ENCODE peak calls at places on chromosomes 1 and 21, in nine cellular contexts. One of them, this sample, is unnamed.

GRCh38 chr1:24896596-24897262 is 33.3 kb downstream of the RUNX3 start:
- DNase-seq in activated CD4-positive, alpha-beta T cell treated with anti-CD3 and anti-CD28 coated beads, Interleukin-2, amount 10 ng/mL, durations not matched to agents 24 days and 14 days: no peak
- DNase-seq in cardiac fibroblast: no peak
- DNase-seq in keratinocyte: no peak
- DNase-seq in activated T-cell treated with anti-CD3 and anti-CD28 coated beads for 1 hour: no peak
- DNase-seq in stomach: peak
- DNase-seq in hepatic stellate cell: no peak
- DNase-seq in brain microvascular endothelial cell: no peak
- DNase-seq in kidney epithelial cell: no peak
- DNase-seq in this sample: no peak

GRCh38 chr1:184191181-184191601 is 139.7 kb downstream of the TSEN15 start:
- DNase-seq in cardiac fibroblast: peak
- DNase-seq in hepatic stellate cell: peak
- DNase-seq in kidney epithelial cell: no peak
- DNase-seq in stomach: no peak
- DNase-seq in activated T-cell treated with anti-CD3 and anti-CD28 coated beads for 1 hour: no peak
- DNase-seq in brain microvascular endothelial cell: peak
- DNase-seq in keratinocyte: no peak
- DNase-seq in activated CD4-positive, alpha-beta T cell treated with anti-CD3 and anti-CD28 coated beads, Interleukin-2, amount 10 ng/mL, durations not matched to agents 24 days and 14 days: no peak
- DNase-seq in this sample: peak

GRCh38 chr1:156663178-156663577 is 14.0 kb downstream of the NES start:
- DNase-seq in kidney epithelial cell: no peak
- DNase-seq in stomach: no peak
- DNase-seq in keratinocyte: no peak
- DNase-seq in activated CD4-positive, alpha-beta T cell treated with anti-CD3 and anti-CD28 coated beads, Interleukin-2, amount 10 ng/mL, durations not matched to agents 24 days and 14 days: no peak
- DNase-seq in cardiac fibroblast: peak
- DNase-seq in hepatic stellate cell: no peak
- DNase-seq in brain microvascular endothelial cell: no peak
- DNase-seq in activated T-cell treated with anti-CD3 and anti-CD28 coated beads for 1 hour: no peak
- DNase-seq in this sample: no peak

GRCh38 chr21:28016571-28016970 is 976.1 kb downstream of the LTN1 start:
- DNase-seq in stomach: no peak
- DNase-seq in cardiac fibroblast: peak
- DNase-seq in keratinocyte: no peak
- DNase-seq in activated CD4-positive, alpha-beta T cell treated with anti-CD3 and anti-CD28 coated beads, Interleukin-2, amount 10 ng/mL, durations not matched to agents 24 days and 14 days: no peak
- DNase-seq in hepatic stellate cell: no peak
- DNase-seq in brain microvascular endothelial cell: no peak
- DNase-seq in activated T-cell treated with anti-CD3 and anti-CD28 coated beads for 1 hour: no peak
- DNase-seq in kidney epithelial cell: no peak
- DNase-seq in this sample: peak

GRCh38 chr1:55374801-55375616 is 159.8 kb upstream of the USP24 start:
- DNase-seq in keratinocyte: no peak
- DNase-seq in kidney epithelial cell: no peak
- DNase-seq in brain microvascular endothelial cell: no peak
- DNase-seq in stomach: no peak
- DNase-seq in activated T-cell treated with anti-CD3 and anti-CD28 coated beads for 1 hour: no peak
- DNase-seq in hepatic stellate cell: no peak
- DNase-seq in activated CD4-positive, alpha-beta T cell treated with anti-CD3 and anti-CD28 coated beads, Interleukin-2, amount 10 ng/mL, durations not matched to agents 24 days and 14 days: peak
- DNase-seq in cardiac fibroblast: peak
- DNase-seq in this sample: peak

GRCh38 chr1:113677250-113678158 is 81.8 kb downstream of the PHTF1 start:
- DNase-seq in cardiac fibroblast: peak
- DNase-seq in brain microvascular endothelial cell: peak
- DNase-seq in activated CD4-positive, alpha-beta T cell treated with anti-CD3 and anti-CD28 coated beads, Interleukin-2, amount 10 ng/mL, durations not matched to agents 24 days and 14 days: peak
- DNase-seq in stomach: no peak
- DNase-seq in activated T-cell treated with anti-CD3 and anti-CD28 coated beads for 1 hour: no peak
- DNase-seq in kidney epithelial cell: no peak
- DNase-seq in hepatic stellate cell: peak
- DNase-seq in keratinocyte: no peak
- DNase-seq in this sample: peak

GRCh38 chr1:183163311-183163710 is 22.8 kb upstream of the LAMC2 start:
- DNase-seq in keratinocyte: peak
- DNase-seq in stomach: no peak
- DNase-seq in hepatic stellate cell: peak
- DNase-seq in activated T-cell treated with anti-CD3 and anti-CD28 coated beads for 1 hour: no peak
- DNase-seq in kidney epithelial cell: peak
- DNase-seq in activated CD4-positive, alpha-beta T cell treated with anti-CD3 and anti-CD28 coated beads, Interleukin-2, amount 10 ng/mL, durations not matched to agents 24 days and 14 days: no peak
- DNase-seq in brain microvascular endothelial cell: peak
- DNase-seq in cardiac fibroblast: no peak
- DNase-seq in this sample: peak

GRCh38 chr1:75615664-75616435 is 4.9 kb upstream of the SLC44A5 start:
- DNase-seq in cardiac fibroblast: peak
- DNase-seq in kidney epithelial cell: no peak
- DNase-seq in stomach: peak
- DNase-seq in keratinocyte: no peak
- DNase-seq in hepatic stellate cell: peak
- DNase-seq in brain microvascular endothelial cell: no peak
- DNase-seq in activated T-cell treated with anti-CD3 and anti-CD28 coated beads for 1 hour: no peak
- DNase-seq in activated CD4-positive, alpha-beta T cell treated with anti-CD3 and anti-CD28 coated beads, Interleukin-2, amount 10 ng/mL, durations not matched to agents 24 days and 14 days: peak
- DNase-seq in this sample: peak

GRCh38 chr1:246155923-246156322 is 351.2 kb downstream of the SMYD3 start:
- DNase-seq in brain microvascular endothelial cell: no peak
- DNase-seq in stomach: no peak
- DNase-seq in kidney epithelial cell: no peak
- DNase-seq in activated CD4-positive, alpha-beta T cell treated with anti-CD3 and anti-CD28 coated beads, Interleukin-2, amount 10 ng/mL, durations not matched to agents 24 days and 14 days: no peak
- DNase-seq in activated T-cell treated with anti-CD3 and anti-CD28 coated beads for 1 hour: no peak
- DNase-seq in hepatic stellate cell: peak
- DNase-seq in keratinocyte: no peak
- DNase-seq in cardiac fibroblast: peak
- DNase-seq in this sample: peak

GRCh38 chr1:241716915-241717651 is 65.0 kb downstream of the WDR64 start:
- DNase-seq in kidney epithelial cell: no peak
- DNase-seq in brain microvascular endothelial cell: no peak
- DNase-seq in hepatic stellate cell: no peak
- DNase-seq in activated T-cell treated with anti-CD3 and anti-CD28 coated beads for 1 hour: no peak
- DNase-seq in stomach: no peak
- DNase-seq in activated CD4-positive, alpha-beta T cell treated with anti-CD3 and anti-CD28 coated beads, Interleukin-2, amount 10 ng/mL, durations not matched to agents 24 days and 14 days: no peak
- DNase-seq in keratinocyte: no peak
- DNase-seq in cardiac fibroblast: no peak
- DNase-seq in this sample: no peak

GRCh38 chr1:8047112-8047511 is 21.0 kb upstream of the ERRFI1 start:
- DNase-seq in stomach: no peak
- DNase-seq in brain microvascular endothelial cell: no peak
- DNase-seq in keratinocyte: no peak
- DNase-seq in activated CD4-positive, alpha-beta T cell treated with anti-CD3 and anti-CD28 coated beads, Interleukin-2, amount 10 ng/mL, durations not matched to agents 24 days and 14 days: no peak
- DNase-seq in hepatic stellate cell: no peak
- DNase-seq in kidney epithelial cell: no peak
- DNase-seq in cardiac fibroblast: peak
- DNase-seq in activated T-cell treated with anti-CD3 and anti-CD28 coated beads for 1 hour: no peak
- DNase-seq in this sample: no peak

GRCh38 chr1:229557214-229557850 is 1.2 kb downstream of the ABCB10 start:
- DNase-seq in activated T-cell treated with anti-CD3 and anti-CD28 coated beads for 1 hour: no peak
- DNase-seq in keratinocyte: no peak
- DNase-seq in stomach: no peak
- DNase-seq in kidney epithelial cell: no peak
- DNase-seq in activated CD4-positive, alpha-beta T cell treated with anti-CD3 and anti-CD28 coated beads, Interleukin-2, amount 10 ng/mL, durations not matched to agents 24 days and 14 days: peak
- DNase-seq in brain microvascular endothelial cell: no peak
- DNase-seq in hepatic stellate cell: peak
- DNase-seq in cardiac fibroblast: peak
- DNase-seq in this sample: peak

GRCh38 chr1:83058327-83058726 is 940.6 kb downstream of the TTLL7 start:
- DNase-seq in keratinocyte: no peak
- DNase-seq in activated T-cell treated with anti-CD3 and anti-CD28 coated beads for 1 hour: no peak
- DNase-seq in activated CD4-positive, alpha-beta T cell treated with anti-CD3 and anti-CD28 coated beads, Interleukin-2, amount 10 ng/mL, durations not matched to agents 24 days and 14 days: no peak
- DNase-seq in kidney epithelial cell: no peak
- DNase-seq in hepatic stellate cell: no peak
- DNase-seq in cardiac fibroblast: no peak
- DNase-seq in stomach: no peak
- DNase-seq in brain microvascular endothelial cell: no peak
- DNase-seq in this sample: no peak

GRCh38 chr21:44764319-44765230 is 37.0 kb downstream of the UBE2G2 start:
- DNase-seq in brain microvascular endothelial cell: no peak
- DNase-seq in cardiac fibroblast: no peak
- DNase-seq in activated T-cell treated with anti-CD3 and anti-CD28 coated beads for 1 hour: no peak
- DNase-seq in stomach: no peak
- DNase-seq in kidney epithelial cell: no peak
- DNase-seq in activated CD4-positive, alpha-beta T cell treated with anti-CD3 and anti-CD28 coated beads, Interleukin-2, amount 10 ng/mL, durations not matched to agents 24 days and 14 days: no peak
- DNase-seq in keratinocyte: no peak
- DNase-seq in hepatic stellate cell: no peak
- DNase-seq in this sample: peak

GRCh38 chr1:162704673-162705424 is 72.6 kb downstream of the DDR2 start:
- DNase-seq in hepatic stellate cell: no peak
- DNase-seq in cardiac fibroblast: no peak
- DNase-seq in brain microvascular endothelial cell: no peak
- DNase-seq in keratinocyte: no peak
- DNase-seq in stomach: no peak
- DNase-seq in kidney epithelial cell: no peak
- DNase-seq in activated T-cell treated with anti-CD3 and anti-CD28 coated beads for 1 hour: no peak
- DNase-seq in activated CD4-positive, alpha-beta T cell treated with anti-CD3 and anti-CD28 coated beads, Interleukin-2, amount 10 ng/mL, durations not matched to agents 24 days and 14 days: no peak
- DNase-seq in this sample: no peak

GRCh38 chr1:162670928-162671663 is 38.8 kb downstream of the DDR2 start:
- DNase-seq in keratinocyte: no peak
- DNase-seq in brain microvascular endothelial cell: peak
- DNase-seq in hepatic stellate cell: peak
- DNase-seq in activated CD4-positive, alpha-beta T cell treated with anti-CD3 and anti-CD28 coated beads, Interleukin-2, amount 10 ng/mL, durations not matched to agents 24 days and 14 days: no peak
- DNase-seq in kidney epithelial cell: no peak
- DNase-seq in stomach: no peak
- DNase-seq in cardiac fibroblast: peak
- DNase-seq in activated T-cell treated with anti-CD3 and anti-CD28 coated beads for 1 hour: no peak
- DNase-seq in this sample: peak

GRCh38 chr1:162663589-162664030 is 31.3 kb downstream of the DDR2 start:
- DNase-seq in stomach: no peak
- DNase-seq in brain microvascular endothelial cell: peak
- DNase-seq in kidney epithelial cell: no peak
- DNase-seq in cardiac fibroblast: peak
- DNase-seq in activated T-cell treated with anti-CD3 and anti-CD28 coated beads for 1 hour: no peak
- DNase-seq in keratinocyte: no peak
- DNase-seq in hepatic stellate cell: peak
- DNase-seq in activated CD4-positive, alpha-beta T cell treated with anti-CD3 and anti-CD28 coated beads, Interleukin-2, amount 10 ng/mL, durations not matched to agents 24 days and 14 days: no peak
- DNase-seq in this sample: peak

GRCh38 chr1:90114521-90115141 is 119.7 kb downstream of the ZNF326 start:
- DNase-seq in brain microvascular endothelial cell: peak
- DNase-seq in hepatic stellate cell: peak
- DNase-seq in activated T-cell treated with anti-CD3 and anti-CD28 coated beads for 1 hour: no peak
- DNase-seq in keratinocyte: peak
- DNase-seq in kidney epithelial cell: peak
- DNase-seq in stomach: no peak
- DNase-seq in cardiac fibroblast: peak
- DNase-seq in activated CD4-positive, alpha-beta T cell treated with anti-CD3 and anti-CD28 coated beads, Interleukin-2, amount 10 ng/mL, durations not matched to agents 24 days and 14 days: no peak
- DNase-seq in this sample: peak

GRCh38 chr1:97123717-97124446 is 402.3 kb downstream of the PTBP2 start:
- DNase-seq in activated T-cell treated with anti-CD3 and anti-CD28 coated beads for 1 hour: no peak
- DNase-seq in keratinocyte: no peak
- DNase-seq in cardiac fibroblast: peak
- DNase-seq in activated CD4-positive, alpha-beta T cell treated with anti-CD3 and anti-CD28 coated beads, Interleukin-2, amount 10 ng/mL, durations not matched to agents 24 days and 14 days: no peak
- DNase-seq in brain microvascular endothelial cell: no peak
- DNase-seq in stomach: no peak
- DNase-seq in hepatic stellate cell: no peak
- DNase-seq in kidney epithelial cell: no peak
- DNase-seq in this sample: peak

GRCh38 chr1:14855824-14856223 is 257.3 kb downstream of the KAZN start:
- DNase-seq in stomach: no peak
- DNase-seq in activated T-cell treated with anti-CD3 and anti-CD28 coated beads for 1 hour: no peak
- DNase-seq in brain microvascular endothelial cell: no peak
- DNase-seq in cardiac fibroblast: no peak
- DNase-seq in hepatic stellate cell: no peak
- DNase-seq in activated CD4-positive, alpha-beta T cell treated with anti-CD3 and anti-CD28 coated beads, Interleukin-2, amount 10 ng/mL, durations not matched to agents 24 days and 14 days: no peak
- DNase-seq in keratinocyte: no peak
- DNase-seq in kidney epithelial cell: no peak
- DNase-seq in this sample: no peak

GRCh38 chr1:23930861-23931471 is 17.8 kb upstream of the CNR2 start:
- DNase-seq in stomach: peak
- DNase-seq in activated CD4-positive, alpha-beta T cell treated with anti-CD3 and anti-CD28 coated beads, Interleukin-2, amount 10 ng/mL, durations not matched to agents 24 days and 14 days: no peak
- DNase-seq in hepatic stellate cell: peak
- DNase-seq in cardiac fibroblast: peak
- DNase-seq in activated T-cell treated with anti-CD3 and anti-CD28 coated beads for 1 hour: no peak
- DNase-seq in kidney epithelial cell: peak
- DNase-seq in brain microvascular endothelial cell: peak
- DNase-seq in keratinocyte: no peak
- DNase-seq in this sample: peak

GRCh38 chr1:154609398-154610380 is 1.7 kb upstream of the ADAR start:
- DNase-seq in keratinocyte: peak
- DNase-seq in activated CD4-positive, alpha-beta T cell treated with anti-CD3 and anti-CD28 coated beads, Interleukin-2, amount 10 ng/mL, durations not matched to agents 24 days and 14 days: peak
- DNase-seq in activated T-cell treated with anti-CD3 and anti-CD28 coated beads for 1 hour: peak
- DNase-seq in brain microvascular endothelial cell: no peak
- DNase-seq in kidney epithelial cell: no peak
- DNase-seq in hepatic stellate cell: no peak
- DNase-seq in stomach: no peak
- DNase-seq in cardiac fibroblast: peak
- DNase-seq in this sample: no peak

GRCh38 chr1:227396539-227397355 is 78.5 kb upstream of the CDC42BPA start:
- DNase-seq in activated T-cell treated with anti-CD3 and anti-CD28 coated beads for 1 hour: no peak
- DNase-seq in hepatic stellate cell: no peak
- DNase-seq in keratinocyte: no peak
- DNase-seq in cardiac fibroblast: peak
- DNase-seq in brain microvascular endothelial cell: no peak
- DNase-seq in stomach: no peak
- DNase-seq in activated CD4-positive, alpha-beta T cell treated with anti-CD3 and anti-CD28 coated beads, Interleukin-2, amount 10 ng/mL, durations not matched to agents 24 days and 14 days: no peak
- DNase-seq in kidney epithelial cell: no peak
- DNase-seq in this sample: no peak

GRCh38 chr1:39159224-39160036 is 45.1 kb upstream of the MACF1 start:
- DNase-seq in cardiac fibroblast: peak
- DNase-seq in brain microvascular endothelial cell: no peak
- DNase-seq in activated T-cell treated with anti-CD3 and anti-CD28 coated beads for 1 hour: no peak
- DNase-seq in activated CD4-positive, alpha-beta T cell treated with anti-CD3 and anti-CD28 coated beads, Interleukin-2, amount 10 ng/mL, durations not matched to agents 24 days and 14 days: no peak
- DNase-seq in hepatic stellate cell: no peak
- DNase-seq in kidney epithelial cell: peak
- DNase-seq in keratinocyte: peak
- DNase-seq in stomach: peak
- DNase-seq in this sample: peak

GRCh38 chr1:178682886-178683285 is 42.2 kb upstream of the RALGPS2 start:
- DNase-seq in kidney epithelial cell: no peak
- DNase-seq in activated CD4-positive, alpha-beta T cell treated with anti-CD3 and anti-CD28 coated beads, Interleukin-2, amount 10 ng/mL, durations not matched to agents 24 days and 14 days: no peak
- DNase-seq in keratinocyte: no peak
- DNase-seq in activated T-cell treated with anti-CD3 and anti-CD28 coated beads for 1 hour: no peak
- DNase-seq in brain microvascular endothelial cell: no peak
- DNase-seq in cardiac fibroblast: peak
- DNase-seq in hepatic stellate cell: no peak
- DNase-seq in stomach: no peak
- DNase-seq in this sample: no peak

GRCh38 chr1:15212216-15212988 is 34.6 kb upstream of the FHAD1 start:
- DNase-seq in stomach: peak
- DNase-seq in keratinocyte: no peak
- DNase-seq in brain microvascular endothelial cell: no peak
- DNase-seq in hepatic stellate cell: no peak
- DNase-seq in cardiac fibroblast: no peak
- DNase-seq in activated T-cell treated with anti-CD3 and anti-CD28 coated beads for 1 hour: no peak
- DNase-seq in kidney epithelial cell: no peak
- DNase-seq in activated CD4-positive, alpha-beta T cell treated with anti-CD3 and anti-CD28 coated beads, Interleukin-2, amount 10 ng/mL, durations not matched to agents 24 days and 14 days: no peak
- DNase-seq in this sample: no peak

GRCh38 chr1:208329291-208329690 is 85.1 kb upstream of the PLXNA2 start:
- DNase-seq in kidney epithelial cell: no peak
- DNase-seq in stomach: no peak
- DNase-seq in keratinocyte: no peak
- DNase-seq in activated CD4-positive, alpha-beta T cell treated with anti-CD3 and anti-CD28 coated beads, Interleukin-2, amount 10 ng/mL, durations not matched to agents 24 days and 14 days: no peak
- DNase-seq in brain microvascular endothelial cell: no peak
- DNase-seq in activated T-cell treated with anti-CD3 and anti-CD28 coated beads for 1 hour: no peak
- DNase-seq in cardiac fibroblast: no peak
- DNase-seq in hepatic stellate cell: no peak
- DNase-seq in this sample: no peak

GRCh38 chr1:91015794-91016550 is 5.9 kb downstream of the ZNF644 start:
- DNase-seq in keratinocyte: peak
- DNase-seq in activated T-cell treated with anti-CD3 and anti-CD28 coated beads for 1 hour: no peak
- DNase-seq in brain microvascular endothelial cell: peak
- DNase-seq in activated CD4-positive, alpha-beta T cell treated with anti-CD3 and anti-CD28 coated beads, Interleukin-2, amount 10 ng/mL, durations not matched to agents 24 days and 14 days: no peak
- DNase-seq in cardiac fibroblast: no peak
- DNase-seq in kidney epithelial cell: no peak
- DNase-seq in stomach: no peak
- DNase-seq in hepatic stellate cell: no peak
- DNase-seq in this sample: no peak

GRCh38 chr1:245880754-245881403 is 626.2 kb downstream of the SMYD3 start:
- DNase-seq in kidney epithelial cell: peak
- DNase-seq in keratinocyte: no peak
- DNase-seq in cardiac fibroblast: peak
- DNase-seq in activated T-cell treated with anti-CD3 and anti-CD28 coated beads for 1 hour: no peak
- DNase-seq in brain microvascular endothelial cell: peak
- DNase-seq in activated CD4-positive, alpha-beta T cell treated with anti-CD3 and anti-CD28 coated beads, Interleukin-2, amount 10 ng/mL, durations not matched to agents 24 days and 14 days: no peak
- DNase-seq in hepatic stellate cell: peak
- DNase-seq in stomach: no peak
- DNase-seq in this sample: peak

GRCh38 chr1:227707807-227708206 is 27.3 kb downstream of the JMJD4 start:
- DNase-seq in kidney epithelial cell: no peak
- DNase-seq in activated T-cell treated with anti-CD3 and anti-CD28 coated beads for 1 hour: no peak
- DNase-seq in brain microvascular endothelial cell: no peak
- DNase-seq in cardiac fibroblast: no peak
- DNase-seq in activated CD4-positive, alpha-beta T cell treated with anti-CD3 and anti-CD28 coated beads, Interleukin-2, amount 10 ng/mL, durations not matched to agents 24 days and 14 days: no peak
- DNase-seq in hepatic stellate cell: no peak
- DNase-seq in keratinocyte: no peak
- DNase-seq in stomach: no peak
- DNase-seq in this sample: no peak

GRCh38 chr1:234603221-234604204 is 6.5 kb downstream of the IRF2BP2 start:
- DNase-seq in hepatic stellate cell: no peak
- DNase-seq in activated T-cell treated with anti-CD3 and anti-CD28 coated beads for 1 hour: no peak
- DNase-seq in kidney epithelial cell: no peak
- DNase-seq in activated CD4-positive, alpha-beta T cell treated with anti-CD3 and anti-CD28 coated beads, Interleukin-2, amount 10 ng/mL, durations not matched to agents 24 days and 14 days: no peak
- DNase-seq in brain microvascular endothelial cell: no peak
- DNase-seq in keratinocyte: no peak
- DNase-seq in stomach: no peak
- DNase-seq in cardiac fibroblast: peak
- DNase-seq in this sample: no peak